ENCODE peak calls at places on chromosome 20, in ten cellular contexts. G, W, I, J, F, D, E, Z, R and V are unnamed samples.

GRCh38 chr20:39152742-39153141 is 190.6 kb downstream of the DHX35 start:
- DNase-seq in D (no peak), I (no peak), J (no peak), E (no peak), Z (no peak), G (no peak), R (no peak), F (no peak), W (no peak), V (no peak)

GRCh38 chr20:50336631-50337030 is 146.0 kb downstream of the CEBPB start:
- DNase-seq in W (no peak), R (no peak), E (no peak), J (no peak), I (no peak), F (no peak), G (no peak), D (no peak), Z (no peak), V (no peak)

GRCh38 chr20:24730750-24731149 is 218.3 kb upstream of the CST7 start:
- DNase-seq in D (no peak), J (no peak), I (no peak), W (no peak), F (no peak), Z (no peak), E (no peak), R (peak; percentile 43), G (peak; percentile 64), V (no peak)

GRCh38 chr20:41424025-41424424 is 57.4 kb upstream of the EMILIN3 start:
- DNase-seq in Z (no peak), W (no peak), E (no peak), I (no peak), G (no peak), R (no peak), F (no peak), D (no peak), J (no peak), V (no peak)

GRCh38 chr20:17875981-17876385 is 92.6 kb downstream of the SNX5 start:
- DNase-seq in Z (peak; percentile 73), J (peak; percentile 67), W (no peak), F (no peak), G (no peak), D (no peak), R (no peak), I (no peak), E (no peak), V (no peak)

GRCh38 chr20:23857954-23858565 is 21.5 kb downstream of the CST5 start:
- DNase-seq in J (no peak), I (no peak), G (no peak), E (no peak), Z (no peak), W (no peak), F (no peak), D (no peak), R (no peak), V (no peak)

GRCh38 chr20:58618694-58619540 is 32.2 kb upstream of the STX16 start:
- DNase-seq in W (no peak), I (no peak), G (no peak), Z (no peak), F (no peak), D (no peak), R (peak; percentile 71), J (no peak), E (no peak), V (no peak)

GRCh38 chr20:13200767-13201500 is 20.1 kb upstream of the ISM1 start:
- DNase-seq in F (no peak), I (no peak), G (no peak), Z (no peak), W (no peak), D (no peak), E (no peak), J (no peak), R (no peak), V (no peak)

GRCh38 chr20:14951707-14952106 is 614.3 kb upstream of the FLRT3 start:
- DNase-seq in E (no peak), Z (no peak), G (no peak), J (no peak), F (no peak), D (no peak), W (peak; percentile 20), R (no peak), I (no peak), V (no peak)

GRCh38 chr20:35467339-35468224 is 12.2 kb downstream of the CEP250 start:
- DNase-seq in F (no peak), Z (no peak), J (peak; percentile 72), R (no peak), D (no peak), E (no peak), W (peak; percentile 91), I (no peak), G (no peak), V (no peak)

GRCh38 chr20:21511850-21512633 is 1.8 kb downstream of the NKX2-2 start:
- DNase-seq in Z (peak; percentile 49), D (no peak), F (no peak), W (no peak), E (no peak), R (peak; percentile 84), I (no peak), G (no peak), J (no peak), V (no peak)

GRCh38 chr20:63979549-63980316 is at the start of gene SAMD10:
- DNase-seq in I (no peak), G (no peak), F (peak; percentile 59), R (peak; percentile 92), E (peak; percentile 67), Z (peak; percentile 85), W (peak; percentile 70), D (no peak), J (no peak), V (peak; percentile 56)

GRCh38 chr20:63976980-63977391 is 2.5 kb downstream of the SAMD10 start:
- DNase-seq in E (no peak), Z (peak; percentile 9), W (no peak), G (no peak), R (peak; percentile 74), F (no peak), J (peak; percentile 57), D (no peak), I (no peak), V (no peak)

GRCh38 chr20:63979221-63979548 is 257 bp downstream of the SAMD10 start:
- DNase-seq in Z (no peak), I (no peak), J (no peak), F (no peak), D (no peak), R (no peak), E (no peak), W (no peak), G (no peak), V (no peak)

GRCh38 chr20:63978319-63979220 is 872 bp downstream of the SAMD10 start:
- DNase-seq in F (peak; percentile 90), Z (peak; percentile 79), R (peak; percentile 93), W (peak; percentile 79), E (peak; percentile 73), G (no peak), I (no peak), J (peak; percentile 85), D (no peak), V (peak; percentile 89)

DNA sequence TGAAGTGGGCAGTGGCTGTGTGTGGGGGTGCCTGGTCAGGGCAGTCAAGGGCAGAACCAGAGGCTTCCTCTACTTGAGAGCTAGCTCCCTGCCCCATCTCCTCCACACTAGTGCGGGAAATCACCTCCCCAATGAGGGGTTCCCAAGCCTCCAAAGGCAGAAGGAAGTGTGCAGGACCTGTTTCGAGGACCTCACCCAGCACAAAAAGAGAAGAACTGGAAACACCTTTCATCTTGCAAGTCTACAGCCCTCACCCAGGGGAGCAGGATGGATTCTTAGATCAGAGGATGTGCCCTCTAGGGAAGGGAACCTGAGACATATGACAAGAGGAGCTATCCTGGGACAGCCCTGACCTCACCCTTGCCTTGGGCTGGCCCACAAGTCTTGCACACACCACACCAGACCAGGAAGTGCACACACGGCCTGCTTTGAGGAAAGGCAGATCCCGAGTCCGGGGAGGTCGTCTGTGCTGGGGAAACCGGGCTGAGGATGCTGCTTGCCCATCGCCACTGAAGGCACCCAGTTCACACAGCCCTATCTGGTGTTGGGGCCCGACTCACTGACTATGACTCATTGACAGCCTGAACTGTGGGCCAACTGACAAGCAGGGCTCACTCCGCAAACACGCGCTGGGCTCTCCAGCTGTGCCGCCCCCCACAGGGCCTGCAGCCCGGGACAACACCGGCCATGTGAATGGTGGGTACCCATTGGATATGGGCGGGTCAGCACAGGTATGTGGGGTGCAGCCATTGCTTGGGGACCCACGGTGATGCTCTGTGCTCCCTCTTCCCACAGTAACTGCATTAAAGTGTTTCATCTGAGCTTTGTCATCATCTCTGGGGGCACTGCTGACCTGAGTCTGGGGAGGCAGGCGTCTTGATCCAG is 1.8 kb downstream of the SAMD10 start:
- DNase-seq in J (peak; percentile 66), E (peak; percentile 38), R (peak; percentile 76), W (peak; percentile 87), I (no peak), D (no peak), F (no peak), Z (no peak), G (no peak), V (no peak)
- TF ChIP-seq EP300 in J (no peak), E (peak; percentile 33), R (no peak), W (no peak), I (no peak), D (no peak), F (no peak), Z (no peak), G (no peak), V (no peak)

GRCh38 chr20:37912874-37913273 is 9.9 kb downstream of the VSTM2L start:
- DNase-seq in E (no peak), W (no peak), R (no peak), D (no peak), G (no peak), I (no peak), F (no peak), J (no peak), Z (no peak), V (no peak)
- H3K27ac ChIP-seq in E (no peak overlapping the region), W (no peak overlapping the region), R (no peak overlapping the region), D (no peak overlapping the region), G (no peak overlapping the region), I (no peak overlapping the region), F (no peak overlapping the region), J (no peak overlapping the region), Z (no peak overlapping the region), V (no peak overlapping the region)

DNA sequence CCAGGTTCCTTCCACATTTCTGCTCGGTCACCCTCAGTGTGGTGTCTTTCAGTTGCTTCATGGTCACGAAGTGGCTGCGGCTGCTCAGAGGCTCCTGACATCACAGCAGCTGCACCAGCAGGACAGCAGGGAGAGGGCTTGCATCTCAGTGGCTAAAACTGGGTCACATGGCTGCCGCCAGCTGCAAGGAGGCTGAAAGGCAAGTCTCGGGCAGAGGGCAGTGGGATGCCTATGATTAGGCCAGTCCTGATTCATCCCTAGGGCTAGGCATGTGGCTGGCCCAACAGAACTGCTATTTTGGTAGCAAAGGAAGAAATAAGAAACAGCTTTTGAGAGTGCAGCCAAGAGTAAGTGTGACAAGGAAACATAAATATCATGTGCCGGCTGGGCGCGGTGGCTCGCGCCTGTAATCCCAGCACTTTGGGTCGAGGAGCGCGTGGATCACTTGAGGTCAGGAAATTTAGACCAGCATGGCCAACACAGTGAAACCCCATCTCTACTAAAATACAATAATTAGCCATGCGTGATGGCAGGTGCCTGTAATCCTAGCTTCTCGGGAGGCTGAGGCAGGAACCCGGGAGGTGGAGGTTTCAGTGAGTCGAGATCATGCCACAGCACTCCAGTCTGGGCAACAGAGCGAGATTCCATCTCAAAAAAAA is 46.6 kb downstream of the RBM38 start:
- DNase-seq in Z (no peak), I (no peak), G (no peak), W (no peak), R (no peak), J (no peak), F (no peak), E (no peak), D (no peak), V (no peak)
- TF ChIP-seq POLR2AphosphoS5 in Z (no peak), I (no peak), G (peak; percentile 63), W (no peak), R (no peak), J (peak; percentile 70), F (peak; percentile 9), E (no peak), D (no peak), V (no peak)

GRCh38 chr20:47936612-47937011 is 151.3 kb upstream of the SULF2 start:
- DNase-seq in G (no peak), D (no peak), J (no peak), W (no peak), Z (no peak), F (no peak), I (no peak), E (no peak), R (no peak), V (no peak)
- TF ChIP-seq EP300 in G (no peak), D (no peak), J (no peak), W (no peak), Z (no peak), F (no peak), I (no peak), E (no peak), R (no peak), V (no peak)